ENCODE peak calls at places on chromosomes 12 and 14, in four cellular contexts. N is naive thymus-derived CD4-positive, alpha-beta T cell; D is amygdala; F is HS-5. C is an unnamed sample.

GRCh38 chr14:58238252-58239247 is 6.1 kb upstream of the PSMA3 start:
- DNase-seq in N (peak; percentile 48), D (no peak), F (no peak), C (peak; percentile 34)

GRCh38 chr14:96717116-96717515 is 80.1 kb upstream of the VRK1 start:
- DNase-seq in N (no peak), D (no peak), F (no peak), C (no peak)

GRCh38 chr12:47779943-47780504 is 7.0 kb downstream of the SLC48A1 start:
- DNase-seq in N (no peak), D (no peak), F (no peak), C (no peak)

GRCh38 chr14:23829736-23830474 is 123.7 kb upstream of the DHRS4 start:
- DNase-seq in N (no peak), D (no peak), F (peak; percentile 80), C (peak; percentile 39)

GRCh38 chr12:4701383-4701782 is 18.8 kb upstream of the GALNT8 start:
- DNase-seq in N (no peak), D (no peak), F (no peak), C (no peak)

GRCh38 chr12:125314051-125314882 is 249.0 kb downstream of the AACS start:
- DNase-seq in N (no peak), D (no peak), F (no peak), C (no peak)

GRCh38 chr14:103123128-103123633 is at the start of gene TNFAIP2:
- DNase-seq in N (no peak), D (no peak), F (no peak), C (no peak)

GRCh38 chr14:36502558-36503508 is 17.2 kb downstream of the NKX2-1 start:
- DNase-seq in N (no peak), D (no peak), F (no peak), C (no peak)

GRCh38 chr12:108193922-108194321 is 64.8 kb downstream of the WSCD2 start:
- DNase-seq in N (no peak), D (no peak), F (no peak), C (peak; percentile 61)

GRCh38 chr12:53047221-53048032 is 2.4 kb upstream of the TNS2 start:
- DNase-seq in N (peak; percentile 53), D (peak; percentile 67), F (no peak), C (peak; percentile 53)

GRCh38 chr12:6757028-6757689 is 4.2 kb upstream of the MLF2 start:
- DNase-seq in N (no peak), D (no peak), F (no peak), C (no peak)

GRCh38 chr14:81275305-81275950 is 54.7 kb upstream of the GTF2A1 start:
- DNase-seq in N (no peak), D (no peak), F (no peak), C (peak; percentile 70)

GRCh38 chr14:87255046-87255445 is 737.9 kb downstream of the GALC start:
- DNase-seq in N (no peak), D (no peak), F (no peak), C (no peak)

GRCh38 chr14:32205984-32206383 is 2.9 kb upstream of the RNU6-8 start:
- DNase-seq in N (no peak), D (no peak), F (no peak), C (no peak)

GRCh38 chr12:123944696-123945095 is 27.9 kb downstream of the CCDC92 start:
- DNase-seq in N (no peak), D (no peak), F (no peak), C (no peak)

GRCh38 chr12:86081798-86082197 is 174.4 kb downstream of the MGAT4C start:
- DNase-seq in N (no peak), D (no peak), F (no peak), C (no peak)